ENCODE peak calls at places on chromosome 22, in four cellular contexts. One of them, this sample, is unnamed.

GRCh38 chr22:19525116-19525660 is 978 bp upstream of the CLDN5 start:
- DNase-seq in foreskin fibroblast: no peak
- DNase-seq in NB4: no peak
- DNase-seq in endothelial cell: no peak
- DNase-seq in this sample: no peak

GRCh38 chr22:33921576-33922181 is 1.4 kb upstream of the LARGE1 start:
- DNase-seq in foreskin fibroblast: peak; percentile 51
- DNase-seq in NB4: peak; percentile 31
- DNase-seq in endothelial cell: peak; percentile 68
- DNase-seq in this sample: peak; percentile 82

GRCh38 chr22:46289244-46289891 is 7.3 kb upstream of the GTSE1 start:
- DNase-seq in foreskin fibroblast: no peak
- DNase-seq in NB4: peak; percentile 25
- DNase-seq in endothelial cell: no peak
- DNase-seq in this sample: no peak

GRCh38 chr22:24953294-24954113 is 988 bp downstream of the KIAA1671 start:
- DNase-seq in foreskin fibroblast: no peak
- DNase-seq in NB4: no peak
- DNase-seq in endothelial cell: no peak
- DNase-seq in this sample: peak; percentile 47

GRCh38 chr22:19625331-19626041 is 88.8 kb upstream of the SEPTIN5 start:
- DNase-seq in foreskin fibroblast: no peak
- DNase-seq in NB4: no peak
- DNase-seq in endothelial cell: no peak
- DNase-seq in this sample: no peak

GRCh38 chr22:31271485-31271884 is 20.8 kb downstream of the PIK3IP1 start:
- DNase-seq in foreskin fibroblast: no peak
- DNase-seq in NB4: no peak
- DNase-seq in endothelial cell: no peak
- DNase-seq in this sample: no peak

GRCh38 chr22:33354928-33355327 is 296.7 kb upstream of the SYN3 start:
- DNase-seq in foreskin fibroblast: no peak
- DNase-seq in NB4: no peak
- DNase-seq in endothelial cell: no peak
- DNase-seq in this sample: no peak

GRCh38 chr22:26709617-26710390 is 52.4 kb downstream of the MIAT start:
- DNase-seq in foreskin fibroblast: peak; percentile 79
- DNase-seq in NB4: no peak
- DNase-seq in endothelial cell: no peak
- DNase-seq in this sample: no peak

GRCh38 chr22:36104988-36105387 is 55.6 kb downstream of the APOL3 start:
- DNase-seq in foreskin fibroblast: peak; percentile 43
- DNase-seq in NB4: no peak
- DNase-seq in endothelial cell: no peak
- DNase-seq in this sample: no peak

GRCh38 chr22:42992886-42993479 is 22.0 kb downstream of the PACSIN2 start:
- DNase-seq in foreskin fibroblast: peak; percentile 37
- DNase-seq in NB4: no peak
- DNase-seq in endothelial cell: no peak
- DNase-seq in this sample: no peak

GRCh38 chr22:50016308-50016987 is 3.9 kb upstream of the IL17REL start:
- DNase-seq in foreskin fibroblast: no peak
- DNase-seq in NB4: no peak
- DNase-seq in endothelial cell: peak; percentile 3
- DNase-seq in this sample: no peak

GRCh38 chr22:39627865-39628562 is 57.5 kb downstream of the CACNA1I start:
- DNase-seq in foreskin fibroblast: no peak
- DNase-seq in NB4: no peak
- DNase-seq in endothelial cell: no peak
- DNase-seq in this sample: peak; percentile 65

GRCh38 chr22:29503811-29504372 is 23.9 kb downstream of the NEFH start:
- DNase-seq in foreskin fibroblast: peak; percentile 87
- DNase-seq in NB4: peak; percentile 25
- DNase-seq in endothelial cell: no peak
- DNase-seq in this sample: peak; percentile 89

GRCh38 chr22:40023226-40023925 is 28.6 kb downstream of the FAM83F start:
- DNase-seq in foreskin fibroblast: no peak
- DNase-seq in NB4: no peak
- DNase-seq in endothelial cell: no peak
- DNase-seq in this sample: no peak